ENCODE peak calls at places on chromosomes 3 and 15, in ten cellular contexts. U is HCT116, R is mesenchymal stem cell, I is MM.1S, X is K562, S is astrocyte, C is fibroblast of lung, N is SK-N-SH, B is endothelial cell of umbilical vein, Y is neuronal stem cell. O is an unnamed sample.

GRCh38 chr3:183475019-183475418 is 46.6 kb upstream of the MCF2L2 start:
- DNase-seq in U (no peak), R (no peak), I (no peak), X (no peak), S (no peak), C (no peak), N (no peak), B (peak; percentile 83), Y (no peak), O (no peak)

GRCh38 chr3:122903171-122903570 is 108.3 kb downstream of the SLC49A4 start:
- DNase-seq in U (no peak), R (no peak), I (no peak), X (no peak), S (no peak), C (no peak), N (no peak), B (no peak), Y (no peak), O (no peak)

GRCh38 chr15:55632434-55632833 is 44.3 kb upstream of the PYGO1 start:
- DNase-seq in U (no peak), R (no peak), I (no peak), X (no peak), S (no peak), C (no peak), N (no peak), B (no peak), Y (no peak), O (no peak)

GRCh38 chr3:134799393-134799792 is 4.3 kb downstream of the EPHB1 start:
- DNase-seq in U (no peak), R (no peak), I (no peak), X (no peak), S (peak; percentile 6), C (peak; percentile 16), N (no peak), B (no peak), Y (no peak), O (no peak)

GRCh38 chr15:52563499-52564060 is 5.2 kb downstream of the ARPP19 start:
- DNase-seq in U (no peak), R (no peak), I (no peak), X (no peak), S (no peak), C (no peak), N (no peak), B (no peak), Y (no peak), O (no peak)

GRCh38 chr15:36887214-36888017 is 212.9 kb downstream of the MEIS2 start:
- DNase-seq in U (no peak), R (peak; percentile 22), I (no peak), X (peak; percentile 18), S (peak; percentile 59), C (peak; percentile 73), N (no peak), B (no peak), Y (peak; percentile 47), O (no peak)

GRCh38 chr3:38054166-38054991 is 15.4 kb downstream of the DLEC1 start:
- DNase-seq in U (no peak), R (peak; percentile 26), I (no peak), X (no peak), S (no peak), C (no peak), N (no peak), B (no peak), Y (no peak), O (no peak)

GRCh38 chr15:70535071-70535954 is 228.0 kb downstream of the UACA start:
- DNase-seq in U (no peak), R (no peak), I (peak; percentile 24), X (no peak), S (no peak), C (no peak), N (no peak), B (no peak), Y (no peak), O (no peak)

GRCh38 chr3:171810278-171811058 is at the start of gene PLD1:
- DNase-seq in U (peak; percentile 63), R (peak; percentile 90), I (peak; percentile 86), X (peak; percentile 71), S (peak; percentile 68), C (no peak), N (peak; percentile 88), B (peak; percentile 78), Y (peak; percentile 15), O (peak; percentile 94)

GRCh38 chr3:105915524-105915923 is 46.7 kb upstream of the CBLB start:
- DNase-seq in U (no peak), R (no peak), I (no peak), X (no peak), S (no peak), C (peak; percentile 9), N (no peak), B (peak; percentile 15), Y (no peak), O (peak; percentile 70)

GRCh38 chr15:40937762-40938529 is 8.8 kb downstream of the DLL4 start:
- DNase-seq in U (peak; percentile 64), R (no peak), I (no peak), X (no peak), S (no peak), C (no peak), N (peak; percentile 75), B (no peak), Y (no peak), O (peak; percentile 47)

GRCh38 chr3:128322030-128323022 is 144.4 kb downstream of the DNAJB8 start:
- DNase-seq in U (no peak), R (peak; percentile 47), I (peak; percentile 11), X (peak; percentile 26), S (peak; percentile 8), C (peak; percentile 29), N (no peak), B (peak; percentile 42), Y (no peak), O (peak; percentile 20)

GRCh38 chr15:73573572-73573971 is 59.6 kb downstream of the NPTN start:
- DNase-seq in U (no peak), R (peak; percentile 60), I (no peak), X (no peak), S (peak; percentile 23), C (peak; percentile 44), N (no peak), B (peak; percentile 80), Y (no peak), O (peak; percentile 64)

DNA sequence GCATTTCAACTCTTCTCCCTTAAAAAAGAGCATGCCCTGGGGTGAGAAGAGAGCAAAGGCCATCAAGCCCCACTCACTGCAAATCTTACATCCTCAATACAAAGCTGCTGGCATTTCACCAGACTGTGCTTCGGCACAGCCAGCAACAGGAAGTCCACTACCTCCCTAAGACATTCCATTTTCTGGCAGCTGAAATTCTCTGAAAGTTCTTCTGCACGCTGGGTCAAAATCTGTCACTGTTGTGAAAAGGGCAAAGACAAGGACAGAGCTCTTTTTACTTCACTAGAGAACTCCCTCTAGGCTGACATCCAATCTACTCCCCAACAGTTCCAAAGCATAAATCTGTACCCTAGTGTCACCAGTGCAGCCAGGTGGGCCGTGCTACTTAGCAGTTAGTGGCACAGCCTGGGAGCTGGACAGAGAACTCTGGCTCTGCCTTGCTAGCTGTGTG is 6.3 kb downstream of the MTMR10 start:
- DNase-seq in U (no peak), R (no peak), I (no peak), X (no peak), S (peak; percentile 22), C (peak; percentile 43), N (peak; percentile 25), B (peak; percentile 61), Y (no peak), O (no peak)
- H3K9ac ChIP-seq in U (no peak overlapping the region), R (no peak overlapping the region), I (no peak overlapping the region), X (no peak overlapping the region), S (no peak overlapping the region), C (no peak overlapping the region), N (no peak overlapping the region), B (no peak overlapping the region), Y (no peak overlapping the region), O (no peak overlapping the region)

GRCh38 chr3:113662824-113663223 is 33.6 kb downstream of the USF3 start:
- DNase-seq in U (no peak), R (no peak), I (no peak), X (no peak), S (no peak), C (no peak), N (no peak), B (no peak), Y (no peak), O (no peak)
- H3K4me2 ChIP-seq in U (no peak overlapping the region), R (no peak overlapping the region), I (no peak overlapping the region), X (no peak overlapping the region), S (no peak overlapping the region), C (no peak overlapping the region), N (no peak overlapping the region), B (no peak overlapping the region), Y (no peak overlapping the region), O (no peak overlapping the region)

DNA sequence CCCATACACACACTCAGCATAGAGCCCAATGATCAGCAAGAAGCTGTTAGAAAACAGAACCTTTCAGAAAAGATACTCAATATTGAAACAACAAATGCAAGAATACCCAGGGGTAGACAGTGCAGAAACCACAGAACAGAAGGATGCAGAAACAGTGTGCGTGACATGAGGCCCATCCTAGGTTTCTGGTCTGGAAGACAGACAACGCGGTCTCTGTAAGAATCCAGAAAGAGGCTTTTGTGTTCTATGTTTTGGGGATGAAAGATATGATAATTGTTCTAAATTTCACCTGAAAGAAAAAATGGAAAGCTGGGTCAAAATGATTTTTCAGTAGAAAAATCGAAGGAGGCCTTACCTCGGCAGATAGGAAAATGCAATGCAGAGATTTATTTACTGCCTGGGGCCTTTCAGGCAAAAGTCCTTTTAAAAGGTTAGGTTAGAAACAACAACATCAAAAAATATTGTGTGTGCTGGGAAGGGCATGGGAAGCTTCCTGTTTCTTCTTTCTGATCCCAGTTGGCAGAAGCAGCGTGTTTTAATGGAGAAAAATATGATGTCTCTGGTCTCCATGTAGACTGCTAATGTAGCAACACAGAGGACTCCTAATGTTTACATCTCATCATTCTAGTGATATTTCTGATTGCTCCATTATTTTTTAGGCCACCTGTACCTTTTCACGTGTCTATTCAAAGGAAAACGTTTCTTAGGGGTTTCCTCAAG is 17.0 kb downstream of the SYNM start:
- DNase-seq in U (no peak), R (no peak), I (no peak), X (no peak), S (no peak), C (no peak), N (no peak), B (peak; percentile 47), Y (no peak), O (no peak)
- H3K4me3 ChIP-seq in U (no peak overlapping the region), R (no peak overlapping the region), I (no peak overlapping the region), X (no peak overlapping the region), S (no peak overlapping the region), C (no peak overlapping the region), N (no peak overlapping the region), B (no peak overlapping the region), Y (no peak overlapping the region), O (no peak overlapping the region)

GRCh38 chr15:79004336-79004735 is 59.5 kb upstream of the CTSH start:
- DNase-seq in U (peak; percentile 48), R (peak; percentile 81), I (no peak), X (peak; percentile 27), S (peak; percentile 83), C (peak; percentile 88), N (no peak), B (peak; percentile 54), Y (no peak), O (peak; percentile 69)
- H3K9ac ChIP-seq in U (peak overlapping the region; percentile 49), R (no peak overlapping the region), I (no peak overlapping the region), X (no peak overlapping the region), S (peak overlapping the region; percentile 35), C (no peak overlapping the region), N (no peak overlapping the region), B (no peak overlapping the region), Y (no peak overlapping the region), O (no peak overlapping the region)

DNA sequence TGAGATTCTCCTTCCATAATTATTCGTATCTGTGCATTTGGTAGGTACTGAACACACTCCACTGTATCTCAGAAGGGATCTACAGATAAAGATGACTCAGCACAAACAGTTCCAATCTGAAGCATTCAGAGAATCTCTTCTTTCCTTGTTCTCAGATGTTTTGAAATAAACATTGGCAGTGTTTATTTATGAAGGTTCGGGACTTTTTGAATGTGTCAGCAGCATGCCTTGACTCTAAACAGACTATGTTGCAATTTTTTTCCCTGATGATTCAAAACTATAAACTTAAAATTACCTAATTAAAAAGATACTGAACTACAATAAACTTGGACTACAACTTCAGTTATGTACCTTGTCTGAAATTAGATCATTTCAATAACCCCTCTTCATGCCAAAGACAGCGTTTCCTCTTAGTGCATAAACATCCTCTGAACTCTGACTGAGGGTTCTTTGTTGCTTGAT is 612.9 kb upstream of the TBL1XR1 start:
- DNase-seq in U (no peak), R (peak; percentile 96), I (no peak), X (no peak), S (peak; percentile 79), C (peak; percentile 83), N (no peak), B (peak; percentile 82), Y (no peak), O (peak; percentile 92)
- H3K4me2 ChIP-seq in U (no peak overlapping the region), R (no peak overlapping the region), I (no peak overlapping the region), X (no peak overlapping the region), S (no peak overlapping the region), C (no peak overlapping the region), N (no peak overlapping the region), B (peak overlapping the region; percentile 88), Y (no peak overlapping the region), O (peak overlapping the region; percentile 63)